ENCODE peak calls at places on chromosomes 1 and 21, in seven cellular contexts. C, U, I, N, W, L and B are unnamed samples.
A peak's percentile ranks its signal among the peaks of the same experiment; 100 is the strongest.

GRCh38 chr1:180046674-180047073 is 92.1 kb downstream of the CEP350 start:
- ATAC-seq in L (no peak), W (no peak), I (no peak), N (no peak), C (no peak), U (no peak), B (no peak)

GRCh38 chr1:14913475-14914155 is 239.9 kb upstream of the TMEM51 start:
- ATAC-seq in U (no peak), N (no peak), W (peak; percentile 92), L (no peak), C (peak; percentile 61), I (no peak), B (no peak)

GRCh38 chr1:29974345-29974744 is 738.0 kb downstream of the PTPRU start:
- ATAC-seq in N (peak; percentile 96), W (peak; percentile 44), U (peak; percentile 73), L (no peak), C (no peak), I (no peak), B (no peak)

GRCh38 chr1:158969166-158969565 is 37.8 kb downstream of the PYHIN1 start:
- ATAC-seq in I (no peak), C (no peak), U (no peak), W (no peak), N (no peak), L (no peak), B (no peak)

GRCh38 chr1:224433041-224433670 is 1.4 kb downstream of the WDR26 start:
- ATAC-seq in U (no peak), W (peak; percentile 0), N (peak; percentile 6), I (peak; percentile 4), C (peak; percentile 4), L (peak; percentile 3), B (no peak)

GRCh38 chr1:167510244-167510643 is 8.1 kb downstream of the CD247 start:
- ATAC-seq in I (no peak), U (no peak), L (no peak), W (no peak), C (no peak), N (no peak), B (no peak)

GRCh38 chr1:230820568-230820967 is 47.8 kb downstream of the C1orf198 start:
- ATAC-seq in I (no peak), C (no peak), U (no peak), L (no peak), N (no peak), W (no peak), B (no peak)

GRCh38 chr1:40270152-40270834 is 12.3 kb downstream of the ZMPSTE24 start:
- ATAC-seq in L (no peak), W (peak; percentile 55), N (no peak), U (no peak), I (no peak), C (no peak), B (no peak)

GRCh38 chr1:232329103-232329788 is 300.7 kb downstream of the SIPA1L2 start:
- ATAC-seq in U (no peak), C (no peak), N (no peak), I (no peak), L (peak; percentile 76), W (no peak), B (peak; percentile 44)

GRCh38 chr1:37983546-37983945 is 6.3 kb downstream of the SF3A3 start:
- ATAC-seq in I (no peak), C (no peak), N (no peak), L (no peak), U (no peak), W (no peak), B (no peak)

GRCh38 chr1:2948751-2949680 is 72.3 kb upstream of the ACTRT2 start:
- ATAC-seq in I (no peak), C (no peak), N (no peak), L (no peak), W (no peak), U (no peak), B (no peak)

GRCh38 chr1:2946291-2946690 is 75.0 kb upstream of the ACTRT2 start:
- ATAC-seq in C (peak; percentile 78), W (no peak), U (peak; percentile 72), L (no peak), N (no peak), I (no peak), B (no peak)

GRCh38 chr1:2948001-2948750 is 73.1 kb upstream of the ACTRT2 start:
- ATAC-seq in L (no peak), U (no peak), W (no peak), N (no peak), I (no peak), C (no peak), B (no peak)

GRCh38 chr1:2945821-2946231 is 75.4 kb upstream of the ACTRT2 start:
- ATAC-seq in L (no peak), I (no peak), N (no peak), C (no peak), W (no peak), U (peak; percentile 22), B (no peak)

DNA sequence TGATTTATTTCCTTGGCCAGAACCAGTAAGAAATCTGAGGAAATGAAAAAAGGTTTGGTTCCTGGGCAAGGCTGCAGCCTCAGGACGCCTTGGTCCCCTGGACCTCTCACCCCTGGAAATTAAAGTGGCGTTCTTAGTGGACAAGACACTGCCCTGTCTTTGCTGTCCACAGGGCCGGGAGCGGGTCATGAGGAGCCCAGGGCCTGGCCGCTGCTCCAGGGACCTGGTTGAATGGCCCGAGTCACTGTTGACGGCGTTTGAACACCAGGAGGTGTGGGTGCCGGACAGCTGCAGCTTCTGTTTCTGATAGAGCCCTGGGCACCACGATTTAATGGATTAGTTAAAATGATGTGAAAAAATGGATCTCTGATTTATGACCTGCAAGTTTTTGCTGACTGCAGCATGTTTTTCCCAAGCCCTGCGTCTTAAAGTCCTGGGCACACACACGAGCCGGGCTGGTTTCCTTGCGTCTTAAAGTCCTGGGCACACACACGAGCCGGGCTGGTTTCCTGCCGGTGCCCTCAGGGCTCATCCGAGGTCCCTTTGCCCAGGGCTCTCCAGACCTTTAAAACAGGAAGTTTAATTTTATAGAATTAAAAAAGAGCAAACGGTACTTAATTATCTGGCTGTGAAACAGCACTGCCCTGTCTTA is 74.1 kb upstream of the ACTRT2 start:
- ATAC-seq in C (no peak), N (no peak), W (no peak), I (no peak), U (no peak), L (no peak), B (no peak)
- H3K9me3 ChIP-seq in C (no peaks in the 10 kb centered on the region), N (no peaks in the 10 kb centered on the region), W (peaks cover 3% of the 10 kb centered on the region), I (no peaks in the 10 kb centered on the region), U (no peaks in the 10 kb centered on the region), L (no peaks in the 10 kb centered on the region), B (no peaks in the 10 kb centered on the region)

GRCh38 chr1:100217834-100218233 is 31.8 kb downstream of the DBT start:
- ATAC-seq in U (no peak), N (no peak), L (no peak), I (no peak), C (no peak), W (no peak), B (no peak)

GRCh38 chr1:100213141-100213540 is 35.1 kb upstream of the LRRC39 start:
- ATAC-seq in U (no peak), C (no peak), L (no peak), I (no peak), W (no peak), N (no peak), B (no peak)
- TF ChIP-seq POLR2AphosphoS5 in U (no peak), C (no peak), L (no peak), I (no peak), W (no peak), N (no peak), B (no peak)

DNA sequence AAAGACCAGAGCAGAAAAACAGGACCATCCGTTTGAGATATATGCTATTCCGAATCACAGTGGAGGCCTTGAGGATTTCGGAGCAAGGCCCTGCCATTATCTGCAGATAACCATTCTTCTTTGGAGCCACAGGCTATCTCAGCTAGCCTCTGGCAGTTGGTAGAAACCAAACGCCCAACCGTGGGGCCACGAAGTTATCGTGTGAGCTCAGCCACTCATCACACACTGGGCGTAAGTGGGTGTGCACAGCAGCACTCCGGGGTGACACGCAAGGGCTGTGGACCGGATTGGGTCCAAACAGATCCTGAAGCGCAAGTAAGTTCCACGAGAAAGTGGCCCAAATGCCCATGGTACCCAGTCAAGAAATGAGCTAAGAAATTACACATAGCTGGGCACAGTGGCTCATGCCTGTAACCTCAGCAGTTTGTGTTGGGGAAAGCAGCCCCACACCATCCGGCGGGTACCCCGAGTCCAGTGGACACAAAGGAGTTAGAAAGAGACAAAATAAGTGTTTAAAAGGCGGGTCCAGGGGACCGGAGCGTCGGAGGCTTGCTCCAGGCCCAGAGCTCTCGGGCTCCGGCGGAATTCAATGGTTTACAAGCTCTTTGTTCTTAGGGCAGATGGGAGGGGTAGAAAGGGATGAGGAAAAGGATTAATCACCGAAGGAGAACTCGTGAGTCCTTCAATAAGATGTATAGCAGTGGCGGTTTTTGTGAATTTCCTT is 130.6 kb downstream of the LIPI start:
- ATAC-seq in W (no peak), C (no peak), I (no peak), U (no peak), N (no peak), L (no peak), B (no peak)
- H3K9me3 ChIP-seq in W (peaks cover 4% of the 10 kb centered on the region), C (no peaks in the 10 kb centered on the region), I (no peaks in the 10 kb centered on the region), U (no peaks in the 10 kb centered on the region), N (no peaks in the 10 kb centered on the region), L (no peaks in the 10 kb centered on the region), B (no peaks in the 10 kb centered on the region)

GRCh38 chr1:32618673-32619221 is 31.6 kb downstream of the ZBTB8OS start:
- ATAC-seq in I (peak; percentile 99), U (peak; percentile 86), C (no peak), L (no peak), N (no peak), W (no peak), B (no peak)
- TF ChIP-seq POLR2AphosphoS5 in I (no peak), U (no peak), C (no peak), L (no peak), N (no peak), W (no peak), B (no peak)

GRCh38 chr1:4599951-4600481 is 54.4 kb upstream of the AJAP1 start:
- ATAC-seq in I (no peak), U (no peak), N (no peak), C (no peak), L (no peak), W (no peak), B (no peak)

GRCh38 chr1:4596486-4596885 is 57.9 kb upstream of the AJAP1 start:
- ATAC-seq in C (no peak), L (no peak), N (no peak), I (no peak), U (no peak), W (no peak), B (no peak)

GRCh38 chr1:4597020-4597419 is 57.4 kb upstream of the AJAP1 start:
- ATAC-seq in C (no peak), W (no peak), U (no peak), L (no peak), I (no peak), N (no peak), B (no peak)

GRCh38 chr1:4599521-4599920 is 54.9 kb upstream of the AJAP1 start:
- ATAC-seq in U (no peak), N (no peak), C (no peak), W (no peak), I (no peak), L (no peak), B (no peak)

GRCh38 chr1:4598561-4598960 is 55.8 kb upstream of the AJAP1 start:
- ATAC-seq in U (no peak), W (no peak), C (no peak), I (no peak), L (no peak), N (no peak), B (no peak)
- H3K9me3 ChIP-seq in U (no peaks in the 10 kb centered on the region), W (no peaks in the 10 kb centered on the region), C (no peaks in the 10 kb centered on the region), I (no peaks in the 10 kb centered on the region), L (no peaks in the 10 kb centered on the region), N (no peaks in the 10 kb centered on the region), B (no peaks in the 10 kb centered on the region)

GRCh38 chr1:196071452-196071851 is 536.8 kb downstream of the KCNT2 start:
- ATAC-seq in L (no peak), W (no peak), N (no peak), U (no peak), I (no peak), C (no peak), B (no peak)
- TF ChIP-seq POLR2AphosphoS5 in L (no peak), W (no peak), N (no peak), U (no peak), I (no peak), C (no peak), B (no peak)